ENCODE peak calls at places on chromosomes 7 and 10, in eight cellular contexts. U, J, O, P, I, A, F and X are unnamed samples.

GRCh38 chr7:91940171-91940570 is 491 bp upstream of the AKAP9 start:
- DNase-seq in U (peak; percentile 29), J (no peak), O (no peak), P (peak; percentile 61), I (peak; percentile 25), A (peak; percentile 48), F (peak; percentile 51), X (no peak)

GRCh38 chr10:60377955-60378354 is 11.7 kb downstream of the ANK3 start:
- DNase-seq in U (peak; percentile 48), J (no peak), O (no peak), P (no peak), I (no peak), A (no peak), F (peak; percentile 21), X (no peak)

GRCh38 chr10:130350996-130351395 is 214.8 kb downstream of the GLRX3 start:
- DNase-seq in U (no peak), J (no peak), O (no peak), P (no peak), I (no peak), A (no peak), F (no peak), X (no peak)

GRCh38 chr10:123581656-123582055 is 84.5 kb upstream of the GPR26 start:
- DNase-seq in U (no peak), J (no peak), O (no peak), P (no peak), I (no peak), A (no peak), F (no peak), X (no peak)

GRCh38 chr7:55464422-55464821 is 99.3 kb downstream of the LANCL2 start:
- DNase-seq in U (no peak), J (no peak), O (no peak), P (no peak), I (no peak), A (no peak), F (no peak), X (no peak)

GRCh38 chr10:109403551-109403950 is 519.8 kb downstream of the XPNPEP1 start:
- DNase-seq in U (no peak), J (no peak), O (no peak), P (no peak), I (no peak), A (no peak), F (no peak), X (no peak)

GRCh38 chr7:116317907-116318306 is 107.6 kb downstream of the TES start:
- DNase-seq in U (peak; percentile 69), J (no peak), O (no peak), P (no peak), I (no peak), A (no peak), F (peak; percentile 48), X (no peak)

GRCh38 chr7:98520356-98520932 is 96.6 kb upstream of the NPTX2 start:
- DNase-seq in U (no peak), J (no peak), O (no peak), P (no peak), I (peak; percentile 36), A (no peak), F (no peak), X (no peak)

GRCh38 chr7:33776791-33777190 is 128.5 kb upstream of the BMPER start:
- DNase-seq in U (no peak), J (peak; percentile 85), O (no peak), P (no peak), I (no peak), A (no peak), F (no peak), X (no peak)

GRCh38 chr7:101436226-101436745 is 73.6 kb downstream of the COL26A1 start:
- DNase-seq in U (no peak), J (no peak), O (no peak), P (no peak), I (no peak), A (no peak), F (no peak), X (no peak)

GRCh38 chr10:73891585-73891984 is 17.2 kb upstream of the CAMK2G start:
- DNase-seq in U (no peak), J (no peak), O (no peak), P (no peak), I (no peak), A (no peak), F (no peak), X (no peak)